ENCODE peak calls at places on chromosomes 16 and 17, in six cellular contexts. F is left lung, V is HepG2, B is cardiac muscle cell, O is left ventricle myocardium inferior, P is psoas muscle. C is an unnamed sample.
A peak's percentile ranks its signal among the peaks of the same experiment; 100 is the strongest.

GRCh38 chr16:46772463-46772862 is 24.3 kb upstream of the MYLK3 start:
- DNase-seq in F (no peak), V (no peak), B (no peak), O (no peak), P (no peak), C (no peak)

GRCh38 chr16:23694707-23695373 is 16.2 kb downstream of the PLK1 start:
- DNase-seq in F (no peak), V (peak; percentile 49), B (peak; percentile 69), O (no peak), P (no peak), C (peak; percentile 54)

GRCh38 chr16:64346080-64346479 is 775.8 kb downstream of the CDH11 start:
- DNase-seq in F (no peak), V (no peak), B (no peak), O (no peak), P (no peak), C (no peak)

GRCh38 chr17:48715496-48716399 is 6.6 kb downstream of the PRAC1 start:
- DNase-seq in F (no peak), V (peak; percentile 42), B (no peak), O (no peak), P (no peak), C (no peak)

GRCh38 chr17:17749921-17750320 is 68.7 kb downstream of the RAI1 start:
- DNase-seq in F (no peak), V (peak; percentile 36), B (peak; percentile 38), O (no peak), P (no peak), C (peak; percentile 45)

GRCh38 chr17:64252831-64253230 is 10.2 kb downstream of the TEX2 start:
- DNase-seq in F (no peak), V (no peak), B (no peak), O (no peak), P (no peak), C (no peak)

GRCh38 chr16:87963400-87963799 is 12.2 kb downstream of the BANP start:
- DNase-seq in F (no peak), V (no peak), B (peak; percentile 84), O (no peak), P (no peak), C (no peak)

GRCh38 chr17:70120420-70120819 is 45.4 kb downstream of the KCNJ16 start:
- DNase-seq in F (no peak), V (no peak), B (no peak), O (no peak), P (no peak), C (no peak)

GRCh38 chr17:66355510-66355909 is 53.1 kb downstream of the PRKCA start:
- DNase-seq in F (no peak), V (no peak), B (no peak), O (no peak), P (no peak), C (no peak)

GRCh38 chr17:6596941-6597340 is 40.6 kb upstream of the PITPNM3 start:
- DNase-seq in F (no peak), V (no peak), B (no peak), O (no peak), P (no peak), C (no peak)

GRCh38 chr17:17837380-17837821 is 615 bp upstream of the SREBF1 start:
- DNase-seq in F (no peak), V (peak; percentile 60), B (peak; percentile 90), O (no peak), P (peak; percentile 58), C (no peak)

GRCh38 chr17:65418622-65419021 is 142.8 kb downstream of the AXIN2 start:
- DNase-seq in F (no peak), V (no peak), B (no peak), O (no peak), P (no peak), C (no peak)

GRCh38 chr16:72467157-72467759 is 295.3 kb upstream of the PMFBP1 start:
- DNase-seq in F (no peak), V (peak; percentile 69), B (peak; percentile 71), O (no peak), P (no peak), C (no peak)

GRCh38 chr17:70073326-70073725 is 1.7 kb upstream of the KCNJ16 start:
- DNase-seq in F (no peak), V (no peak), B (no peak), O (no peak), P (no peak), C (no peak)

GRCh38 chr16:83470406-83470805 is 337.4 kb upstream of the HSBP1 start:
- DNase-seq in F (no peak), V (no peak), B (peak; percentile 21), O (no peak), P (no peak), C (no peak)

GRCh38 chr17:57903961-57904360 is 51.3 kb downstream of the CUEDC1 start:
- DNase-seq in F (no peak), V (no peak), B (no peak), O (no peak), P (no peak), C (no peak)

GRCh38 chr16:66940236-66940635 is 4.9 kb downstream of the CES2 start:
- DNase-seq in F (no peak), V (no peak), B (no peak), O (no peak), P (no peak), C (no peak)

GRCh38 chr16:56107944-56108583 is 83.2 kb upstream of the GNAO1 start:
- DNase-seq in F (no peak), V (no peak), B (no peak), O (no peak), P (no peak), C (no peak)

GRCh38 chr16:80804061-80804450 is 342 bp downstream of the CDYL2 start:
- DNase-seq in F (peak; percentile 41), V (peak; percentile 6), B (peak; percentile 76), O (peak; percentile 43), P (peak; percentile 45), C (peak; percentile 69)

GRCh38 chr16:83717814-83718213 is 90.0 kb upstream of the HSBP1 start:
- DNase-seq in F (no peak), V (no peak), B (peak; percentile 36), O (no peak), P (no peak), C (no peak)

GRCh38 chr16:51243836-51244483 is 92.9 kb upstream of the SALL1 start:
- DNase-seq in F (no peak), V (peak; percentile 76), B (peak; percentile 27), O (no peak), P (no peak), C (no peak)

GRCh38 chr17:78784397-78784751 is 2.3 kb upstream of the CYTH1 start:
- DNase-seq in F (no peak), V (no peak), B (no peak), O (no peak), P (no peak), C (no peak)

GRCh38 chr16:28260193-28260592 is 32.1 kb upstream of the SBK1 start:
- DNase-seq in F (no peak), V (no peak), B (peak; percentile 19), O (peak; percentile 42), P (peak; percentile 50), C (no peak)

GRCh38 chr16:56424791-56425438 is 430 bp downstream of the AMFR start:
- DNase-seq in F (peak; percentile 37), V (no peak), B (peak; percentile 15), O (peak; percentile 38), P (peak; percentile 52), C (peak; percentile 55)

GRCh38 chr17:46741122-46741725 is 77.3 kb downstream of the WNT3 start:
- DNase-seq in F (no peak), V (no peak), B (no peak), O (no peak), P (no peak), C (no peak)

GRCh38 chr17:66715745-66716156 is 119.2 kb upstream of the CACNG5 start:
- DNase-seq in F (no peak), V (peak; percentile 69), B (peak; percentile 71), O (no peak), P (no peak), C (no peak)

GRCh38 chr16:83952940-83953795 is at the start of gene OSGIN1:
- DNase-seq in F (peak; percentile 95), V (peak; percentile 95), B (peak; percentile 96), O (peak; percentile 94), P (peak; percentile 95), C (peak; percentile 73)

GRCh38 chr16:89507834-89508590 is at the start of gene SPG7:
- DNase-seq in F (peak; percentile 84), V (peak; percentile 75), B (peak; percentile 89), O (peak; percentile 88), P (peak; percentile 85), C (peak; percentile 94)

GRCh38 chr17:1228752-1229353 is 41.4 kb upstream of the BHLHA9 start:
- DNase-seq in F (no peak), V (no peak), B (no peak), O (no peak), P (no peak), C (peak; percentile 37)
- H3K27me3 ChIP-seq in F (no peaks in the 10 kb centered on the region), V (peaks cover 10% of the 10 kb centered on the region), B (peaks cover 73% of the 10 kb centered on the region), O (peaks cover 70% of the 10 kb centered on the region), P (no peaks in the 10 kb centered on the region), C (peaks cover 2% of the 10 kb centered on the region)

GRCh38 chr16:54283735-54284318 is 2.8 kb downstream of the IRX3 start:
- DNase-seq in F (no peak), V (no peak), B (peak; percentile 31), O (no peak), P (no peak), C (no peak)

GRCh38 chr16:54282923-54283734 is 3.5 kb downstream of the IRX3 start:
- DNase-seq in F (no peak), V (no peak), B (no peak), O (no peak), P (no peak), C (no peak)

GRCh38 chr16:54285414-54286066 is 1.0 kb downstream of the IRX3 start:
- DNase-seq in F (no peak), V (peak; percentile 38), B (peak; percentile 50), O (peak; percentile 51), P (no peak), C (no peak)

GRCh38 chr16:54284931-54285413 is 1.6 kb downstream of the IRX3 start:
- DNase-seq in F (no peak), V (no peak), B (peak; percentile 18), O (no peak), P (no peak), C (no peak)

DNA sequence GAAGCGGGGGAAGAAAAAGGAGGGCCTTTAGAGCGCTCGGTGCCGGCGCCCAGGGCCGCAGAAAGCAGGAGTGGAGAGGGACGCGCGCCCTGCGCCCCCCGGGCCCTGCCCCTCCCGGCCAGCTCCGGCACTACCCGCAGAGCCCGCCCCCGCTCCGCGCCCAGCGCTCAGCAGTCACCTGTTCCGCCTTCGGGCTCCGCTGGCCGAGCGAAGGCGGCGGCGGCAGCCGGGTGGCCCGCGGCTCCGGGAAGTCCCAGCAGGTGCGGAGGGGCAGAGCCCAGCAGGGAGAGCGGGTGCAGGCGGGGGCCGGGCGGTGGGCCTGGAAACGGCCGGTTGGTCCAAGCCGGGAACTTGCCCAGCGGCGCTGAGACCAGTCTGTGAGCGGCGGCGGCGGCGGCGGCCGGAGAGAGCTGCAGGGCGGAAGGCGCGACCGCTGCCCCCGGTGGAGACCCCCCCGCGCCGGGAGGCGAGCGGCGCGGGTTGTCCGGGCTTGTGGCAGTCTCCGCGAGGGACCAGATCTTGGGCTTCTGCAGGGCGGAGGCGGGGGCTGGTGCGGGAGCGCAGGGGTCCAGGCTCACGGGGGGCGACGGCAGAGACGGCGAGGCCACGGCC is 2.2 kb downstream of the IRX3 start:
- DNase-seq in F (no peak), V (no peak), B (no peak), O (no peak), P (no peak), C (no peak)
- H3K4me3 ChIP-seq in F (peak overlapping the region; percentile 47), V (peak overlapping the region; percentile 87), B (peak overlapping the region; percentile 99), O (peak overlapping the region; percentile 83), P (peak overlapping the region; percentile 78), C (no peak overlapping the region)

GRCh38 chr17:9291912-9292562 is 270.7 kb downstream of the NTN1 start:
- DNase-seq in F (no peak), V (peak; percentile 8), B (peak; percentile 20), O (peak; percentile 36), P (peak; percentile 30), C (peak; percentile 15)
- TF ChIP-seq CTCF in F (peak; percentile 62), V (peak; percentile 78), B (peak; percentile 56), O (peak; percentile 90), P (peak; percentile 75), C (peak; percentile 88)

GRCh38 chr17:55059724-55060123 is 91.2 kb downstream of the STXBP4 start:
- DNase-seq in F (no peak), V (no peak), B (no peak), O (no peak), P (no peak), C (no peak)
- H3K27me3 ChIP-seq in F (no peaks in the 10 kb centered on the region), V (no peaks in the 10 kb centered on the region), B (no peaks in the 10 kb centered on the region), O (no peaks in the 10 kb centered on the region), P (no peaks in the 10 kb centered on the region), C (no peaks in the 10 kb centered on the region)